ENCODE peak calls at places on chromosomes 6 and 20, in nine cellular contexts. A is kidney epithelial cell, V is AG10803, G is RWPE2, K is WERI-Rb-1, U is endodermal cell, F is tibial nerve, R is esophagus squamous epithelium, O is HFF-Myc. C is an unnamed sample.
A peak's percentile ranks its signal among the peaks of the same experiment; 100 is the strongest.

GRCh38 chr6:3389390-3390167 is 67.3 kb downstream of the SLC22A23 start:
- DNase-seq in A (no peak), V (peak; percentile 96), G (no peak), K (no peak), U (no peak), F (peak; percentile 42), R (no peak), O (no peak), C (no peak)

GRCh38 chr20:16533493-16533892 is 39.8 kb downstream of the KIF16B start:
- DNase-seq in A (no peak), V (no peak), G (no peak), K (no peak), U (no peak), F (no peak), R (no peak), O (no peak), C (no peak)

GRCh38 chr6:137102851-137103492 is 58.2 kb upstream of the IL20RA start:
- DNase-seq in A (no peak), V (no peak), G (no peak), K (no peak), U (no peak), F (no peak), R (no peak), O (no peak), C (no peak)

GRCh38 chr20:58692579-58693225 is at the start of gene NPEPL1:
- DNase-seq in A (peak; percentile 31), V (peak; percentile 82), G (peak; percentile 79), K (peak; percentile 34), U (peak; percentile 81), F (peak; percentile 37), R (no peak), O (no peak), C (peak; percentile 17)

GRCh38 chr20:45429618-45430017 is 13.7 kb downstream of the PIGT start:
- DNase-seq in A (no peak), V (no peak), G (no peak), K (no peak), U (no peak), F (no peak), R (no peak), O (no peak), C (no peak)

GRCh38 chr20:44758247-44759101 is 12.8 kb downstream of the KCNK15 start:
- DNase-seq in A (no peak), V (no peak), G (no peak), K (no peak), U (no peak), F (no peak), R (no peak), O (no peak), C (no peak)

GRCh38 chr20:35821807-35822242 is 50.0 kb downstream of the PHF20 start:
- DNase-seq in A (no peak), V (peak; percentile 82), G (no peak), K (no peak), U (no peak), F (no peak), R (no peak), O (no peak), C (no peak)

GRCh38 chr20:63020681-63021080 is 13.9 kb upstream of the BHLHE23 start:
- DNase-seq in A (no peak), V (no peak), G (peak; percentile 74), K (no peak), U (no peak), F (no peak), R (no peak), O (no peak), C (no peak)

GRCh38 chr6:139519571-139520031 is 145.2 kb upstream of the CITED2 start:
- DNase-seq in A (no peak), V (peak; percentile 92), G (no peak), K (no peak), U (no peak), F (no peak), R (no peak), O (no peak), C (no peak)

GRCh38 chr6:150880336-150880735 is 14.8 kb downstream of the MTHFD1L start:
- DNase-seq in A (no peak), V (no peak), G (no peak), K (no peak), U (no peak), F (no peak), R (no peak), O (no peak), C (no peak)

GRCh38 chr6:135871878-135872277 is 20.4 kb downstream of the PDE7B start:
- DNase-seq in A (no peak), V (peak; percentile 80), G (no peak), K (no peak), U (no peak), F (no peak), R (no peak), O (no peak), C (peak; percentile 62)

GRCh38 chr20:43853174-43853803 is 61.4 kb upstream of the TOX2 start:
- DNase-seq in A (no peak), V (no peak), G (peak; percentile 60), K (no peak), U (no peak), F (no peak), R (no peak), O (no peak), C (no peak)

GRCh38 chr20:31845300-31845863 is at the start of gene FOXS1:
- DNase-seq in A (no peak), V (no peak), G (peak; percentile 84), K (no peak), U (peak; percentile 83), F (peak; percentile 68), R (no peak), O (no peak), C (no peak)

GRCh38 chr6:89675949-89676753 is 37.6 kb upstream of the LYRM2 start:
- DNase-seq in A (no peak), V (peak; percentile 33), G (no peak), K (no peak), U (no peak), F (no peak), R (no peak), O (peak; percentile 15), C (no peak)

GRCh38 chr6:160998217-160998616 is 6.6 kb downstream of the MAP3K4 start:
- DNase-seq in A (no peak), V (no peak), G (no peak), K (no peak), U (no peak), F (no peak), R (no peak), O (no peak), C (no peak)

GRCh38 chr6:160991411-160992322 is at the start of gene MAP3K4:
- DNase-seq in A (no peak), V (peak; percentile 86), G (peak; percentile 72), K (peak; percentile 81), U (peak; percentile 90), F (peak; percentile 47), R (peak; percentile 19), O (no peak), C (no peak)

GRCh38 chr6:160992323-160993314 is 1.1 kb downstream of the MAP3K4 start:
- DNase-seq in A (no peak), V (peak; percentile 80), G (no peak), K (peak; percentile 61), U (peak; percentile 80), F (no peak), R (no peak), O (peak; percentile 60), C (no peak)

GRCh38 chr6:160996316-160996715 is 4.7 kb downstream of the MAP3K4 start:
- DNase-seq in A (no peak), V (no peak), G (no peak), K (no peak), U (no peak), F (no peak), R (no peak), O (no peak), C (no peak)

GRCh38 chr6:160995271-160995670 is 3.7 kb downstream of the MAP3K4 start:
- DNase-seq in A (no peak), V (no peak), G (no peak), K (no peak), U (no peak), F (no peak), R (no peak), O (no peak), C (no peak)
- TF ChIP-seq CTCF in A (no peak), V (no peak), G (no peak), K (no peak), U (no peak), F (no peak), R (no peak), O (no peak), C (no peak)

GRCh38 chr6:134437376-134437775 is 119.5 kb upstream of the SGK1 start:
- DNase-seq in A (no peak), V (no peak), G (no peak), K (no peak), U (no peak), F (no peak), R (no peak), O (no peak), C (no peak)
- H3K4me3 ChIP-seq in A (no peak overlapping the region), V (no peak overlapping the region), G (no peak overlapping the region), K (no peak overlapping the region), U (no peak overlapping the region), F (no peak overlapping the region), R (no peak overlapping the region), O (no peak overlapping the region), C (no peak overlapping the region)

DNA sequence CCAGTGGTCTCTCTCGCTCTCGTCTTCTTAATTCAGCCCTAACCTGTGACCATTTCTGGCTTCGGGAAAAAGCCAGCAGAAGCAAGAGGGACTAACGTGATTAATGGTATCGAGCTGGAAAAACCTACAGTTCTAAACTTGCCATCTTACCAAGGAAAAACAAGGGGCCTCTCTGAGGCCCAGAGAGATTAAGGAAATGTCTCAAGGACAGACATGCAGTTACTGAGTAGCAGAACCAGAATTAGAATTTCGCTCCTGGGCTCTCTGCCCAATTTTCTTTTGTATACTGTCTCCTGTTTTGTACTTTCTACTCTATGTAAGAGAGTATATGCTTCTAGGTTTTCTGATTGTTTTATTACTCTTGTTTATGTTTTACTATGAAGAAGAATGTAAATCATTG is 67.8 kb upstream of the LTV1 start:
- DNase-seq in A (no peak), V (no peak), G (no peak), K (no peak), U (no peak), F (no peak), R (no peak), O (no peak), C (no peak)
- TF ChIP-seq CTCF in A (no peak), V (no peak), G (no peak), K (no peak), U (no peak), F (no peak), R (no peak), O (no peak), C (no peak)

DNA sequence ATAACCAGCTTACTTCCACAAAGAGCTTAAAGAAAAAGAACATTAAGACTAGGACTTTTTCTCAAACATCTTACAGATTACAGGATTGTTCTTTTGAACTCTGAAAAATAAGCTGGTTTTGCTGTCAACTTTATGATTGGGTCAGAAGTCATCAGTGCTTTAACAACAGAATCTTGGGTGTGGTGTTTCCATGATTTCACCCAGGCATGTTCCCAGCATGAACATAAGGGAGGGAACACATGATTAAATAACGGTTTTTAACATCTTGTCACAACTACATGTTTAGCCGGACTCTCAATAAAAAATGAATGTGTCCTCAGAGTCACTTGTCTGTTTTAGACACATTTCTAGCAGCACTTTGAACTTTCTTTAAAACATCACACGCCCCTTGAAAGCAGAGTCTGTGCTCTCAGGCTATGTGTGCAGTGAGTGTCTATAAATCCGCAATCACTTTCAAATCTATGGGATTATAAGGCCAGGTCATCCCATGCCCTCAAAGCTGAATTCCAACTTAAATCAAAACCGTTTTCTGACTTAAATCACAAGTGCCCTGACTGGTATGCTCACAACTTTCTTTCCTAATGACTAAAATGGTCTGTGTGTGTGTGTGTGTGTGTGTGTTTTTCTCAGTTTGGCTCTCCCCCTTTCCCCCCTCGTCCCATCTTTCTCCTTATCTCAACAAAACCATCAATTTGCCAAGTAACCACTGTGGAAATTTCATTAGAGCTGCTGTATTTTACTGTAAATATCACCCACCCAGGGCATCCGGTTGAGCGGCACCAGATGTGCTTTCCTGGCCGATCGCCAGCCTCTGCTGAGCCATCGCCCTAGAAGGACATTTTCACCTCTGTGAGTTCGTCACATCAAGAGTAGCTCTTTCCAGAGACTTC is 216.8 kb upstream of the DTNBP1 start:
- DNase-seq in A (no peak), V (peak; percentile 67), G (no peak), K (no peak), U (no peak), F (peak; percentile 51), R (no peak), O (peak; percentile 94), C (no peak)
- H3K4me3 ChIP-seq in A (no peak overlapping the region), V (no peak overlapping the region), G (no peak overlapping the region), K (no peak overlapping the region), U (no peak overlapping the region), F (no peak overlapping the region), R (no peak overlapping the region), O (no peak overlapping the region), C (no peak overlapping the region)